ENCODE peak calls at places on chromosome 9, in five cellular contexts. One of them, this sample, is unnamed.

GRCh38 chr9:71783120-71783523 is 14.8 kb upstream of the CEMIP2 start:
- DNase-seq in breast epithelium: peak; percentile 39
- DNase-seq in endothelial cell of umbilical vein: no peak
- DNase-seq in transverse colon: peak; percentile 69
- DNase-seq in lower lobe of right lung: peak; percentile 52
- DNase-seq in this sample: peak; percentile 69

GRCh38 chr9:99050292-99050911 is 54.5 kb upstream of the TGFBR1 start:
- DNase-seq in breast epithelium: no peak
- DNase-seq in endothelial cell of umbilical vein: no peak
- DNase-seq in transverse colon: no peak
- DNase-seq in lower lobe of right lung: no peak
- DNase-seq in this sample: no peak

GRCh38 chr9:132241840-132242620 is 80.2 kb downstream of the NTNG2 start:
- DNase-seq in breast epithelium: no peak
- DNase-seq in endothelial cell of umbilical vein: no peak
- DNase-seq in transverse colon: peak; percentile 52
- DNase-seq in lower lobe of right lung: peak; percentile 73
- DNase-seq in this sample: peak; percentile 44

GRCh38 chr9:101312661-101313060 is 72.1 kb downstream of the BAAT start:
- DNase-seq in breast epithelium: no peak
- DNase-seq in endothelial cell of umbilical vein: no peak
- DNase-seq in transverse colon: no peak
- DNase-seq in lower lobe of right lung: no peak
- DNase-seq in this sample: no peak

GRCh38 chr9:132901859-132902831 is 23.4 kb downstream of the SPACA9 start:
- DNase-seq in breast epithelium: peak; percentile 50
- DNase-seq in endothelial cell of umbilical vein: peak; percentile 85
- DNase-seq in transverse colon: peak; percentile 67
- DNase-seq in lower lobe of right lung: no peak
- DNase-seq in this sample: peak; percentile 61

GRCh38 chr9:93479726-93480125 is 26.3 kb upstream of the FAM120AOS start:
- DNase-seq in breast epithelium: no peak
- DNase-seq in endothelial cell of umbilical vein: no peak
- DNase-seq in transverse colon: no peak
- DNase-seq in lower lobe of right lung: no peak
- DNase-seq in this sample: no peak

GRCh38 chr9:130732131-130732530 is 38.6 kb downstream of the EXOSC2 start:
- DNase-seq in breast epithelium: no peak
- DNase-seq in endothelial cell of umbilical vein: peak; percentile 32
- DNase-seq in transverse colon: no peak
- DNase-seq in lower lobe of right lung: no peak
- DNase-seq in this sample: no peak

GRCh38 chr9:5574097-5574496 is 54.8 kb upstream of the RIC1 start:
- DNase-seq in breast epithelium: no peak
- DNase-seq in endothelial cell of umbilical vein: no peak
- DNase-seq in transverse colon: no peak
- DNase-seq in lower lobe of right lung: no peak
- DNase-seq in this sample: no peak

GRCh38 chr9:17942498-17942897 is 363.6 kb downstream of the SH3GL2 start:
- DNase-seq in breast epithelium: no peak
- DNase-seq in endothelial cell of umbilical vein: no peak
- DNase-seq in transverse colon: peak; percentile 19
- DNase-seq in lower lobe of right lung: no peak
- DNase-seq in this sample: peak; percentile 15

GRCh38 chr9:104104407-104104806 is 10.3 kb downstream of the SMC2 start:
- DNase-seq in breast epithelium: no peak
- DNase-seq in endothelial cell of umbilical vein: no peak
- DNase-seq in transverse colon: no peak
- DNase-seq in lower lobe of right lung: no peak
- DNase-seq in this sample: no peak

GRCh38 chr9:129028192-129028966 is at the start of gene SH3GLB2:
- DNase-seq in breast epithelium: peak; percentile 91
- DNase-seq in endothelial cell of umbilical vein: peak; percentile 95
- DNase-seq in transverse colon: peak; percentile 97
- DNase-seq in lower lobe of right lung: peak; percentile 95
- DNase-seq in this sample: peak; percentile 90

GRCh38 chr9:129416831-129417604 is 203.9 kb downstream of the C9orf50 start:
- DNase-seq in breast epithelium: no peak
- DNase-seq in endothelial cell of umbilical vein: no peak
- DNase-seq in transverse colon: no peak
- DNase-seq in lower lobe of right lung: no peak
- DNase-seq in this sample: no peak

GRCh38 chr9:121707477-121708424 is 56.3 kb downstream of the DAB2IP start:
- DNase-seq in breast epithelium: no peak
- DNase-seq in endothelial cell of umbilical vein: no peak
- DNase-seq in transverse colon: no peak
- DNase-seq in lower lobe of right lung: no peak
- DNase-seq in this sample: no peak

GRCh38 chr9:1907465-1907864 is 107.7 kb upstream of the SMARCA2 start:
- DNase-seq in breast epithelium: no peak
- DNase-seq in endothelial cell of umbilical vein: no peak
- DNase-seq in transverse colon: no peak
- DNase-seq in lower lobe of right lung: no peak
- DNase-seq in this sample: no peak

GRCh38 chr9:90368241-90368640 is 274.4 kb downstream of the DIRAS2 start:
- DNase-seq in breast epithelium: no peak
- DNase-seq in endothelial cell of umbilical vein: no peak
- DNase-seq in transverse colon: no peak
- DNase-seq in lower lobe of right lung: no peak
- DNase-seq in this sample: no peak

GRCh38 chr9:7403839-7404238 is 395.7 kb downstream of the DMAC1 start:
- DNase-seq in breast epithelium: no peak
- DNase-seq in endothelial cell of umbilical vein: no peak
- DNase-seq in transverse colon: no peak
- DNase-seq in lower lobe of right lung: no peak
- DNase-seq in this sample: no peak

GRCh38 chr9:126117158-126117425 is 209.5 kb upstream of the MVB12B start:
- DNase-seq in breast epithelium: peak; percentile 10
- DNase-seq in endothelial cell of umbilical vein: no peak
- DNase-seq in transverse colon: no peak
- DNase-seq in lower lobe of right lung: no peak
- DNase-seq in this sample: no peak

GRCh38 chr9:124349675-124350484 is 65.4 kb downstream of the PSMB7 start:
- DNase-seq in breast epithelium: no peak
- DNase-seq in endothelial cell of umbilical vein: no peak
- DNase-seq in transverse colon: no peak
- DNase-seq in lower lobe of right lung: peak; percentile 36
- DNase-seq in this sample: no peak

GRCh38 chr9:117745598-117745997 is 41.4 kb downstream of the TLR4 start:
- DNase-seq in breast epithelium: no peak
- DNase-seq in endothelial cell of umbilical vein: no peak
- DNase-seq in transverse colon: no peak
- DNase-seq in lower lobe of right lung: no peak
- DNase-seq in this sample: no peak

GRCh38 chr9:20270176-20270575 is 352.1 kb downstream of the MLLT3 start:
- DNase-seq in breast epithelium: no peak
- DNase-seq in endothelial cell of umbilical vein: no peak
- DNase-seq in transverse colon: no peak
- DNase-seq in lower lobe of right lung: no peak
- DNase-seq in this sample: no peak

GRCh38 chr9:136955202-136955942 is 3.3 kb downstream of the LCN12 start:
- DNase-seq in breast epithelium: no peak
- DNase-seq in endothelial cell of umbilical vein: no peak
- DNase-seq in transverse colon: no peak
- DNase-seq in lower lobe of right lung: peak; percentile 40
- DNase-seq in this sample: no peak

GRCh38 chr9:130111805-130112204 is 58.1 kb downstream of the GPR107 start:
- DNase-seq in breast epithelium: no peak
- DNase-seq in endothelial cell of umbilical vein: no peak
- DNase-seq in transverse colon: no peak
- DNase-seq in lower lobe of right lung: peak; percentile 20
- DNase-seq in this sample: no peak

GRCh38 chr9:131407717-131408195 is 13.9 kb downstream of the PRRC2B start:
- DNase-seq in breast epithelium: peak; percentile 50
- DNase-seq in endothelial cell of umbilical vein: peak; percentile 63
- DNase-seq in transverse colon: peak; percentile 34
- DNase-seq in lower lobe of right lung: peak; percentile 60
- DNase-seq in this sample: peak; percentile 46

GRCh38 chr9:11045589-11045988 is 432.8 kb upstream of the PTPRD start:
- DNase-seq in breast epithelium: no peak
- DNase-seq in endothelial cell of umbilical vein: no peak
- DNase-seq in transverse colon: no peak
- DNase-seq in lower lobe of right lung: no peak
- DNase-seq in this sample: no peak

GRCh38 chr9:22649384-22649783 is 202.8 kb downstream of the DMRTA1 start:
- DNase-seq in breast epithelium: no peak
- DNase-seq in endothelial cell of umbilical vein: no peak
- DNase-seq in transverse colon: no peak
- DNase-seq in lower lobe of right lung: no peak
- DNase-seq in this sample: no peak

GRCh38 chr9:17481565-17481964 is 97.3 kb upstream of the SH3GL2 start:
- DNase-seq in breast epithelium: no peak
- DNase-seq in endothelial cell of umbilical vein: no peak
- DNase-seq in transverse colon: no peak
- DNase-seq in lower lobe of right lung: no peak
- DNase-seq in this sample: no peak

GRCh38 chr9:7879551-7880245 is 80.1 kb upstream of the DMAC1 start:
- DNase-seq in breast epithelium: no peak
- DNase-seq in endothelial cell of umbilical vein: no peak
- DNase-seq in transverse colon: no peak
- DNase-seq in lower lobe of right lung: no peak
- DNase-seq in this sample: no peak

GRCh38 chr9:98859941-98860340 is 52.5 kb downstream of the GALNT12 start:
- DNase-seq in breast epithelium: no peak
- DNase-seq in endothelial cell of umbilical vein: no peak
- DNase-seq in transverse colon: no peak
- DNase-seq in lower lobe of right lung: no peak
- DNase-seq in this sample: no peak

GRCh38 chr9:5671711-5672353 is 42.9 kb downstream of the RIC1 start:
- DNase-seq in breast epithelium: no peak
- DNase-seq in endothelial cell of umbilical vein: no peak
- DNase-seq in transverse colon: no peak
- DNase-seq in lower lobe of right lung: no peak
- DNase-seq in this sample: peak; percentile 4

DNA sequence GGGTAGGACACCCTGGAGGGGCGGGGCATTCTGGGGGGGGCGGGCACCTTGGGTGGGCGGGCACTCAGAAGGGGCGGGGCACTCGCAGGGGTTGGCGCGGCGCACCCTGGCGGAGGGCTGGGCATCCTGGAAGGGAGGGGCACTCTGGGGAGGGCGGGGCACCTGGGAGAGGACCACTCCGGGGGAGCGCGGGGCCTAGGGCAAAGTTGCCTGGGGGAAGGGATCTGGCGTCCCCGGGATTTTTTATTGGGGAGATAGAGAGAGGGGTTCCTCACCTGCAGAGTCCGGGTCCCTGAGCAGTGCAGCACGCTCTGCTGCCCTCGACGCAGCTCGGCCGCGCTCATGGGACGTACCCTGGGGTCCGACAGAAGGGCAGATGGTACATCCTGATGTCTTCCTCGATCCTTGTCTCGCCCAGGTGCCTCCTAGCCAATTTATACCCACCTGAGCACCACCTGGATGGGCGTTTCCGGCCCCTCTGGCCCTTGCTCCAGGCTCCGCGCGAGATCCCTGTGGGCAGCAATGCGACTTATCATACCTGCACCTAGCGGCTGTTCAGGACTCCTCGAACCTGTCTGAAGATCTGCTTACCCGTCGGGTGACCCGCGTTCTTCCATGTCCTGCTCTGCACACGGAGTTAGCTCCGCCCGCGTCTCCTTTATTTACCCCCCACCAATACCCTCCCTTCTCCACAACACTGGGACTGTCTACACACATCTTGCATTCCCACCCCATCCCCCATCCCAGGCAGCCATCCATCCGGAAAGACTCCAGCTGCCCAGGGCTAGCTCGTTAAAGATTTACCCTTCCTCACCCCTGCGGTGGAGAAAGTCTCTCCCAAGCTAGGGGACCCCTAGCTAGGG is at the start of gene KIF12:
- DNase-seq in breast epithelium: no peak
- DNase-seq in endothelial cell of umbilical vein: no peak
- DNase-seq in transverse colon: peak; percentile 85
- DNase-seq in lower lobe of right lung: peak; percentile 68
- DNase-seq in this sample: peak; percentile 86
- H3K4me3 ChIP-seq in breast epithelium: peak within 1 kb of the TSS; percentile 61
- H3K4me3 ChIP-seq in endothelial cell of umbilical vein: peak within 1 kb of the TSS; percentile 31
- H3K4me3 ChIP-seq in transverse colon: peak within 1 kb of the TSS; percentile 28
- H3K4me3 ChIP-seq in lower lobe of right lung: peak within 1 kb of the TSS; percentile 58
- H3K4me3 ChIP-seq in this sample: peak within 1 kb of the TSS; percentile 65

GRCh38 chr9:127494304-127494702 is 43.0 kb downstream of the LRSAM1 start:
- DNase-seq in breast epithelium: no peak
- DNase-seq in endothelial cell of umbilical vein: no peak
- DNase-seq in transverse colon: no peak
- DNase-seq in lower lobe of right lung: no peak
- DNase-seq in this sample: peak; percentile 43
- H3K27ac ChIP-seq in breast epithelium: peak overlapping the region; percentile 62
- H3K27ac ChIP-seq in endothelial cell of umbilical vein: no peak overlapping the region
- H3K27ac ChIP-seq in transverse colon: peak overlapping the region; percentile 83
- H3K27ac ChIP-seq in lower lobe of right lung: no peak overlapping the region
- H3K27ac ChIP-seq in this sample: no peak overlapping the region

DNA sequence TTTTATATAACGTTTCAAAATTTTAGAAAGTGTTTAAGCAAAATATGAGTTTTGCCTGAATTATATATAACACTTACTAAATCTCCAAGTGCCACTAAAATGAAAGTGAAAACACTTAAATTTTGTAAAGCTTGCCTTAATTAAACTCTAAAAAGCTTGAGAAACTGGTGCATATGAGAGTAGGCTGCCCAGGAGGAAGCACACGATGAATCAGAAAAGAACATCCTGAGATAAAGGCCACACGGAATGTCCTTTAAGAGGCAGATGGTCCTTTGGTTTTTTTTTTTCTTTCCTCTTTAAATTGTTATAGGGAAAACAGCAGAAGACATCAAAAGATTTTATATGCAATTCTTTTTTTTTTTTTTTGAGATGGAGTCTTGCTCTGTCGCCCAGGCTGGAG is 60.3 kb downstream of the HABP4 start:
- DNase-seq in breast epithelium: no peak
- DNase-seq in endothelial cell of umbilical vein: no peak
- DNase-seq in transverse colon: no peak
- DNase-seq in lower lobe of right lung: no peak
- DNase-seq in this sample: no peak
- H3K4me3 ChIP-seq in breast epithelium: no peak overlapping the region
- H3K4me3 ChIP-seq in endothelial cell of umbilical vein: no peak overlapping the region
- H3K4me3 ChIP-seq in transverse colon: no peak overlapping the region
- H3K4me3 ChIP-seq in lower lobe of right lung: no peak overlapping the region
- H3K4me3 ChIP-seq in this sample: no peak overlapping the region

DNA sequence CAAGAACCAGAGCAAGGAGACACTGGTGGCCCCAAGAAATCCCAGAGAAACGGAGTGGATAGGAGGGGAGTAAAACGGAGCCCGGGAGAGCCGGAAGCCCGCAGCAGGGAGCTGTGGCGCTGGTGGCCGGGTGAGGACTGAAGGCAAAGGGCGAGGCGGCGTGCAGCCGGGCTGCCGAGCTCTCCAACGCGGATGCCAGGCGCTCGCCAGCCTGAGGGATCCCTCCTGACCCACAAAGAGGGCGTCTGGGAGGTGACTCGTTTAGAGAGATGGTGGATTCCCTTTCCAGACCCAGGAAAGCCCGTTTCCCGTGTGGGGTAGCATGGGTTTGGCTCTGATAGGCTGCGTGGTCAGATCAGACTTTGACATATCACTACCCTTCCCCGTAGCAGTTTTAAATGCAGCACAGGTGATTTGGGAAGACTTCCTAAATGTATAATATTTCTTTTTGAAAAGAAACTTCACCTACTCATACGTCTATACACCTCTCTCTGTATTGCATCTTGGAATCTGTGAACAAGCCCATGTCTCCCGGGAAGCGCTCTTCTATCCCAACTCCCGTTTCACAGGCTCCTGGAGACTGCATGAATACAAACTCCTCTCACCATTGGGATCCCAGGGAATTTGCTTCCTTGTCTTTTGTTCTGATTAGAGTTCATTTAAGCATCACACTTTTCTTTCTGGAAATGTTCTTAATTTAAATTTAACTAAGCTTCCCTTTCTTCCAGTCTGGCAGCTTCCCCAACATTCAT is 158.1 kb downstream of the C9orf152 start:
- DNase-seq in breast epithelium: no peak
- DNase-seq in endothelial cell of umbilical vein: no peak
- DNase-seq in transverse colon: peak; percentile 40
- DNase-seq in lower lobe of right lung: peak; percentile 57
- DNase-seq in this sample: peak; percentile 33
- H3K27ac ChIP-seq in breast epithelium: peak overlapping the region; percentile 87
- H3K27ac ChIP-seq in endothelial cell of umbilical vein: peak overlapping the region; percentile 98
- H3K27ac ChIP-seq in transverse colon: peak overlapping the region; percentile 80
- H3K27ac ChIP-seq in lower lobe of right lung: peak overlapping the region; percentile 78
- H3K27ac ChIP-seq in this sample: peak overlapping the region; percentile 91

This sample was measured in small intestine.